ENCODE peak calls at places on chromosomes 2 and 18, in eight cellular contexts. B is esophagus muscularis mucosa, G is HL-60, U is breast epithelium, Q is transverse colon, W is H1, A is GM23338, E is Panc1. J is an unnamed sample.

GRCh38 chr2:20181761-20182160 is 43.2 kb downstream of the SDC1 start:
- DNase-seq in B (no peak), G (no peak), U (no peak), Q (peak; percentile 6), W (no peak), A (no peak), E (no peak), J (no peak)

GRCh38 chr18:35714539-35714938 is 133.0 kb downstream of the GALNT1 start:
- DNase-seq in B (no peak), G (no peak), U (no peak), Q (no peak), W (no peak), A (no peak), E (no peak), J (no peak)

GRCh38 chr18:48662021-48662661 is 123.3 kb downstream of the CTIF start:
- DNase-seq in B (no peak), G (peak; percentile 71), U (no peak), Q (no peak), W (no peak), A (peak; percentile 42), E (no peak), J (peak; percentile 58)

GRCh38 chr2:29747786-29748470 is 173.5 kb downstream of the ALK start:
- DNase-seq in B (no peak), G (no peak), U (no peak), Q (no peak), W (no peak), A (no peak), E (peak; percentile 100), J (no peak)

GRCh38 chr2:111227716-111228141 is 107.0 kb downstream of the BCL2L11 start:
- DNase-seq in B (peak; percentile 31), G (no peak), U (peak; percentile 47), Q (no peak), W (no peak), A (peak; percentile 60), E (no peak), J (no peak)

GRCh38 chr18:22277758-22278157 is 108.4 kb downstream of the GATA6 start:
- DNase-seq in B (no peak), G (no peak), U (peak; percentile 24), Q (no peak), W (no peak), A (no peak), E (no peak), J (no peak)

GRCh38 chr2:239917128-239917956 is 107.8 kb downstream of the NDUFA10 start:
- DNase-seq in B (no peak), G (no peak), U (no peak), Q (no peak), W (no peak), A (no peak), E (no peak), J (no peak)

GRCh38 chr2:110741491-110741980 is 9.2 kb downstream of the ACOXL start:
- DNase-seq in B (peak; percentile 75), G (no peak), U (no peak), Q (no peak), W (no peak), A (peak; percentile 54), E (no peak), J (no peak)

GRCh38 chr2:210324458-210324857 is 9.5 kb upstream of the MYL1 start:
- DNase-seq in B (no peak), G (no peak), U (no peak), Q (no peak), W (no peak), A (peak; percentile 13), E (no peak), J (no peak)

GRCh38 chr2:210318491-210318890 is 3.5 kb upstream of the MYL1 start:
- DNase-seq in B (no peak), G (no peak), U (no peak), Q (no peak), W (no peak), A (no peak), E (no peak), J (no peak)

GRCh38 chr2:210318891-210319290 is 3.9 kb upstream of the MYL1 start:
- DNase-seq in B (no peak), G (no peak), U (no peak), Q (no peak), W (no peak), A (no peak), E (no peak), J (no peak)

GRCh38 chr2:210323003-210323402 is 8.0 kb upstream of the MYL1 start:
- DNase-seq in B (no peak), G (no peak), U (no peak), Q (no peak), W (no peak), A (no peak), E (no peak), J (no peak)
- TF ChIP-seq POLR2AphosphoS5 in B (no peak), G (no peak), U (no peak), Q (no peak), W (no peak), A (no peak), E (no peak), J (no peak)

GRCh38 chr18:44651918-44652317 is 28.8 kb upstream of the SETBP1 start:
- DNase-seq in B (peak; percentile 17), G (no peak), U (no peak), Q (no peak), W (no peak), A (no peak), E (no peak), J (no peak)

GRCh38 chr18:44654555-44654954 is 26.1 kb upstream of the SETBP1 start:
- DNase-seq in B (no peak), G (no peak), U (no peak), Q (no peak), W (no peak), A (no peak), E (no peak), J (no peak)

GRCh38 chr18:44655435-44655834 is 25.3 kb upstream of the SETBP1 start:
- DNase-seq in B (no peak), G (no peak), U (no peak), Q (no peak), W (no peak), A (no peak), E (no peak), J (no peak)

GRCh38 chr18:44651453-44651852 is 29.2 kb upstream of the SETBP1 start:
- DNase-seq in B (peak; percentile 14), G (no peak), U (no peak), Q (no peak), W (no peak), A (peak; percentile 21), E (no peak), J (no peak)
- TF ChIP-seq CTCF in B (no peak), G (no peak), U (no peak), Q (no peak), W (no peak), A (no peak), E (no peak), J (no peak)

DNA sequence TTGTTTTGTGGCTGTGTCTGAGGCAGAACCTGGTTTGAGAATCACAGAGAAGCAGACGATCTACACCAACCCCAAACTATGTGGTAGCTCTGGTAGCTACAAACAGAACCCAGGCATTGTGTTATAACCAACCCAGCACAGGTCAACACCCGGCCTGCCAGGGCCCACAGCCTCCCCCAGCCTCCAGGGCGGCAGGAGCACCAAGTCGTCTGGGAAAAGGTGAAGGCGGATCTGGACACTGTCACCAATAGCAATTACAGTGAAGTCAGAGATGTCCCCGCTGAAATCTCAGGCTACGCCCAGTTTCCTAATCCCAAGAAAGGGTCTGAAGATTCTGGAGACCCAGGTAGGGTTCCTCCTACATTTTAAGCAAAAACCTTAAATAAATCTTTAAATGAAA is 3.6 kb downstream of the HJURP start:
- DNase-seq in B (peak; percentile 17), G (no peak), U (no peak), Q (no peak), W (no peak), A (no peak), E (no peak), J (no peak)
- H3K4me3 ChIP-seq in B (no peak overlapping the region), G (no peak overlapping the region), U (no peak overlapping the region), Q (no peak overlapping the region), W (no peak overlapping the region), A (no peak overlapping the region), E (no peak overlapping the region), J (no peak overlapping the region)

DNA sequence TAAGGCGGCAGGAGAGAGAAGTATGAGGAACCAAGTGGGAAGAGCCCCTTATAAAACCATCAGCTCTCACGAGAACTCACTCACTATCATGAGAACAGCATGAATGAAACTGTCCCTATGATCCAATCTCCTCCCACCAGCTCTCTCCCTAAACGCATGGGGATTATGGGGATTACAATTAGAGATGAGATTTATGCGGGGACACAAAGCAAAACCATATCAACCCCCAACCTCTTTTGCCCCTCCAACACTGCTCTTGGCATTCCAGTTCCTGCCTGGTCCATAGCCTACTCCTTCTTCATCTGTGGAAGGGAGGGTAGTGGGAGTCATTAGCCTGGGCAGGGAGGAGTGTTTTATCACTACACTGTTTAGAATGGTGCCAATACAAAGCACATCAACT is 1.4 kb upstream of the EHD3 start:
- DNase-seq in B (no peak), G (no peak), U (no peak), Q (no peak), W (no peak), A (no peak), E (no peak), J (no peak)
- TF ChIP-seq POLR2AphosphoS5 in B (no peak), G (no peak), U (no peak), Q (no peak), W (no peak), A (no peak), E (no peak), J (no peak)

DNA sequence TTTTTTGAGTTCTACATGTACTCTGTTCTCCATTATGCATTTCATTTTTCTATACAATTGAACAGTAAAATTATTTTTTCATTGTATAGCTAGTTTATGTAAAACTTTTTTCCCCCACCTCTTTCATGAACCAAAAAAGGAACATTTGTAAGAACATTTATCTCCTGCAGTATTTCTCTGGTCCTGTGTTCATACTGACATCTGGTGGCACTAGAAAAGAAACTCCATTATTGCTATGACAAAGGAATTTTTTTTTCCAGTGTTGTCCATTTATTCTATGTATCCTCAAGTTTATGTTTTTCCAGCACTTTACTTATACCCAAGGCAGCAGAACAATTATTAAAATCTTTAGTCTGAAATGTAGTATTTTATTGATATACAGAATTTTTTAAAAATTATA is 27.4 kb upstream of the CHAC2 start:
- DNase-seq in B (no peak), G (no peak), U (no peak), Q (no peak), W (no peak), A (peak; percentile 27), E (no peak), J (no peak)
- TF ChIP-seq CTCF in B (peak; percentile 28), G (peak; percentile 3), U (no peak), Q (no peak), W (peak; percentile 14), A (peak; percentile 36), E (peak; percentile 56), J (no peak)

GRCh38 chr18:6256521-6256920 is 158.2 kb downstream of the L3MBTL4 start:
- DNase-seq in B (no peak), G (no peak), U (no peak), Q (no peak), W (no peak), A (no peak), E (no peak), J (no peak)
- H3K4me3 ChIP-seq in B (peak overlapping the region; percentile 1), G (no peak overlapping the region), U (no peak overlapping the region), Q (no peak overlapping the region), W (no peak overlapping the region), A (no peak overlapping the region), E (no peak overlapping the region), J (no peak overlapping the region)

J was measured in prostate gland.